ENCODE peak calls at places on chromosomes 11 and 22, in nine cellular contexts. J is AG04449, W is B cell, B is fibroblast of the aortic adventitia, S is colonic mucosa, P is RWPE1, L is thoracic aorta, U is heart left ventricle, M is astrocyte of the spinal cord. E is an unnamed sample.

GRCh38 chr22:17878970-17879369 is 104.7 kb upstream of the BID start:
- DNase-seq in J (peak), W (no peak), B (no peak), S (no peak), P (no peak), L (no peak), U (no peak), M (peak), E (no peak)

GRCh38 chr11:11347583-11347982 is 5.5 kb downstream of the CSNK2A3 start:
- DNase-seq in J (no peak), W (no peak), B (peak), S (peak), P (no peak), L (no peak), U (peak), M (no peak), E (no peak)

GRCh38 chr11:62108971-62109391 is 14.8 kb upstream of the INCENP start:
- DNase-seq in J (no peak), W (no peak), B (peak), S (no peak), P (peak), L (no peak), U (no peak), M (peak), E (no peak)

GRCh38 chr11:108654994-108655631 is 9.8 kb upstream of the DDX10 start:
- DNase-seq in J (no peak), W (no peak), B (peak), S (peak), P (peak), L (no peak), U (peak), M (peak), E (peak)

GRCh38 chr11:29751618-29752017 is 265.2 kb downstream of the KCNA4 start:
- DNase-seq in J (no peak), W (no peak), B (no peak), S (no peak), P (peak), L (no peak), U (no peak), M (no peak), E (no peak)

GRCh38 chr22:50035131-50035881 is 22.7 kb upstream of the IL17REL start:
- DNase-seq in J (no peak), W (peak), B (no peak), S (no peak), P (no peak), L (no peak), U (no peak), M (no peak), E (peak)

GRCh38 chr22:26669060-26669481 is 11.7 kb downstream of the MIAT start:
- DNase-seq in J (no peak), W (no peak), B (no peak), S (no peak), P (no peak), L (no peak), U (no peak), M (peak), E (no peak)

GRCh38 chr22:26471522-26471921 is 12.1 kb downstream of the HPS4 start:
- DNase-seq in J (peak), W (no peak), B (peak), S (no peak), P (peak), L (no peak), U (no peak), M (peak), E (no peak)

GRCh38 chr11:106389096-106389495 is 311.6 kb downstream of the AASDHPPT start:
- DNase-seq in J (no peak), W (no peak), B (peak), S (no peak), P (peak), L (no peak), U (no peak), M (peak), E (no peak)

GRCh38 chr11:122721964-122722266 is 66.4 kb downstream of the UBASH3B start:
- DNase-seq in J (peak), W (no peak), B (peak), S (no peak), P (peak), L (no peak), U (no peak), M (peak), E (no peak)

GRCh38 chr11:4050137-4050536 is 44.5 kb upstream of the RRM1 start:
- DNase-seq in J (no peak), W (no peak), B (no peak), S (no peak), P (no peak), L (no peak), U (no peak), M (no peak), E (no peak)

GRCh38 chr11:1194231-1194976 is 28.5 kb upstream of the MUC5B start:
- DNase-seq in J (no peak), W (no peak), B (no peak), S (no peak), P (no peak), L (no peak), U (no peak), M (no peak), E (peak)

GRCh38 chr11:84564180-84564866 is 1062.8 kb downstream of the DLG2 start:
- DNase-seq in J (no peak), W (no peak), B (peak), S (peak), P (peak), L (no peak), U (no peak), M (peak), E (peak)

GRCh38 chr22:23282089-23282501 is 101.8 kb downstream of the BCR start:
- DNase-seq in J (no peak), W (no peak), B (peak), S (peak), P (peak), L (peak), U (peak), M (peak), E (no peak)

GRCh38 chr11:73141031-73141308 is 1.1 kb downstream of the FCHSD2 start:
- DNase-seq in J (no peak), W (peak), B (no peak), S (peak), P (peak), L (no peak), U (peak), M (no peak), E (peak)

GRCh38 chr11:69439127-69439526 is 42.3 kb upstream of the LINC01488 start:
- DNase-seq in J (no peak), W (no peak), B (no peak), S (no peak), P (no peak), L (no peak), U (no peak), M (no peak), E (no peak)

GRCh38 chr11:70244698-70245097 is 25.8 kb upstream of the PPFIA1 start:
- DNase-seq in J (peak), W (no peak), B (peak), S (no peak), P (no peak), L (no peak), U (no peak), M (peak), E (no peak)

GRCh38 chr22:19943665-19944026 is 2.0 kb upstream of the TXNRD2 start:
- DNase-seq in J (no peak), W (no peak), B (peak), S (no peak), P (no peak), L (no peak), U (no peak), M (peak), E (peak)

GRCh38 chr11:19982761-19983495 is 177.3 kb downstream of the DBX1 start:
- DNase-seq in J (no peak), W (no peak), B (peak), S (no peak), P (no peak), L (no peak), U (no peak), M (peak), E (no peak)

GRCh38 chr11:34549271-34549670 is 35.7 kb upstream of the ELF5 start:
- DNase-seq in J (no peak), W (no peak), B (no peak), S (no peak), P (no peak), L (no peak), U (no peak), M (no peak), E (no peak)

GRCh38 chr22:32998373-32998772 is 59.8 kb downstream of the SYN3 start:
- DNase-seq in J (no peak), W (no peak), B (no peak), S (no peak), P (no peak), L (no peak), U (no peak), M (no peak), E (no peak)
- TF ChIP-seq CTCF in J (no peak), W (no peak), B (no peak), S (no peak), P (no peak), L (no peak), U (no peak), M (no peak), E (no peak)

DNA sequence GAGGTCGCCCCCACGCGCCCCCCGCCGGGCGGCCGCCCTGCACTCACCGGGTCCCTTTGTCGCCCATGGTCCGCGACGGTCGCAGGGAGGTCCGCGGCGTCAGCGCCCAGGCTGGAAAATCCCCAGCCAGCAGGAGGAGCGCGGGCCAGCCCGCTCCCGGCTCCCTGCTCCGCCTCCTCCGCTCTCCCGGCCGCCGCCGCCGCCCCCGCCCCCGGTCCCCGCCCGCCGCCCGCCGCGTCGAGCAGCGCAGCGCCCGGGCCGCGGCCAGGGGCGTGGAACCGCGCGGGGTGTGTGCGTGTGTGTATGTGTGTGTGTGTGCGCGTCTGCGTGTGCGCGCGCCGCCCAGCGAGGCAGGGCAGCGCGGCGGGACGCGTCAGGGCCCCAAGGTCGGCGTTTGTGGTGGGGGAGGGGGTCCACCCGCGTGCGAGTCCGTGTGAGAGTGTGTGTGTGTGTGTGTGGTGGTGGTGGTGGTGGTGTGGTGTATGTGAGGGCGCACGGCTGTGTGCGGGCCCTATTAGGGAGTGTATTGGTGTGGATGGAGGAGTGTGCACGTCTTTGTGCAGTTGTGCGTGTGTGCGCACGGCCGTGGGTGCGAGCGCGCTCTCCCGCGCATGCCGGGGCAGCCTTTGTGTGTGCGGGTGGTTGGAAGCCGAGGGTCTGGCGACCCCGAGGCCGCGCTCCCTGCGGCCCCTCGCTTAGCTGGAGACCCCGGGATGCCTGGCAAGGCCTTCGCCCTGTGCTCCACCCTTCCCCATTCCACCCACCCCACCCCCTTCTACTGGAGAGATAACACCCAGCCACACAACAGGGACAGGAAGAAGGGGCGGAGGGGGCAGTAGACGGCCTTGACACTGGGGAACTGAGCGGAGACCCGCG is at the start of gene ARRB1:
- DNase-seq in J (no peak), W (peak), B (peak), S (peak), P (peak), L (no peak), U (peak), M (no peak), E (peak)
- TF ChIP-seq CTCF in J (peak), W (no peak), B (no peak), S (no peak), P (no peak), L (no peak), U (no peak), M (no peak), E (no peak)

GRCh38 chr22:32672542-32672941 is 129.0 kb upstream of the TIMP3 start:
- DNase-seq in J (no peak), W (no peak), B (no peak), S (no peak), P (no peak), L (no peak), U (no peak), M (no peak), E (no peak)
- TF ChIP-seq CTCF in J (no peak), W (no peak), B (no peak), S (no peak), P (no peak), L (no peak), U (no peak), M (no peak), E (no peak)

GRCh38 chr22:33917744-33918406 is 2.4 kb downstream of the LARGE1 start:
- DNase-seq in J (no peak), W (peak), B (peak), S (no peak), P (no peak), L (no peak), U (no peak), M (no peak), E (peak)
- TF ChIP-seq CTCF in J (peak), W (no peak), B (peak), S (no peak), P (no peak), L (no peak), U (no peak), M (peak), E (no peak)

DNA sequence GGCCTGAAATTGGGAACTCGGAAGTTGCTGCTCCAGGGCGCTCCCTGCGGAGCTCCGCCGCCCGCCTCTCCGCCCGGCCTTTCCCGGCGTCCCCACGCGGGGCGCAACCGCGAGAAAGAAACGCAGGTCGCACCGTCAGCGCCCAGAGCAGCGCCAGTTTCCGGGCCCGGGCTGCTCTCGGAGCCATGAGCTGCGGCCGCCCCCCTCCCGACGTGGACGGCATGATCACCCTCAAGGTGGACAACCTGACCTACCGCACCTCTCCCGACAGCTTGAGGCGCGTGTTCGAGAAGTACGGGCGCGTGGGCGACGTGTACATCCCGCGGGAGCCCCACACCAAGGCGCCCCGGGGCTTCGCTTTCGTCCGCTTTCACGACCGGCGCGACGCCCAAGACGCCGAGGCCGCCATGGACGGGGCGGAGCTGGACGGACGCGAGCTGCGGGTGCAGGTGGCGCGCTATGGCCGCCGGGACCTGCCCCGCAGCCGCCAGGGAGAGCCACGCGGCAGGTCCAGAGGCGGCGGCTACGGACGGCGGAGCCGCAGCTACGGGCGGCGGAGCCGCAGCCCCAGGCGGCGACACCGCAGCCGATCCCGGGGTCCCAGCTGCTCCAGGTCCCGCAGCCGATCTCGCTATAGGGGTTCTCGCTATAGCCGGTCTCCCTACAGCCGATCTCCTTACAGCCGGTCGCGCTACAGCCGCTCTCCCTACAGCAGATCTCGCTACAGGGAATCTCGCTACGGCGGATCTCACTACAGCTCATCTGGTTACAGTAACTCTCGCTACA is 516 bp downstream of the SRSF8 start:
- DNase-seq in J (no peak), W (peak), B (peak), S (peak), P (peak), L (peak), U (peak), M (peak), E (peak)
- TF ChIP-seq CTCF in J (peak), W (peak), B (peak), S (peak), P (peak), L (peak), U (peak), M (peak), E (peak)

DNA sequence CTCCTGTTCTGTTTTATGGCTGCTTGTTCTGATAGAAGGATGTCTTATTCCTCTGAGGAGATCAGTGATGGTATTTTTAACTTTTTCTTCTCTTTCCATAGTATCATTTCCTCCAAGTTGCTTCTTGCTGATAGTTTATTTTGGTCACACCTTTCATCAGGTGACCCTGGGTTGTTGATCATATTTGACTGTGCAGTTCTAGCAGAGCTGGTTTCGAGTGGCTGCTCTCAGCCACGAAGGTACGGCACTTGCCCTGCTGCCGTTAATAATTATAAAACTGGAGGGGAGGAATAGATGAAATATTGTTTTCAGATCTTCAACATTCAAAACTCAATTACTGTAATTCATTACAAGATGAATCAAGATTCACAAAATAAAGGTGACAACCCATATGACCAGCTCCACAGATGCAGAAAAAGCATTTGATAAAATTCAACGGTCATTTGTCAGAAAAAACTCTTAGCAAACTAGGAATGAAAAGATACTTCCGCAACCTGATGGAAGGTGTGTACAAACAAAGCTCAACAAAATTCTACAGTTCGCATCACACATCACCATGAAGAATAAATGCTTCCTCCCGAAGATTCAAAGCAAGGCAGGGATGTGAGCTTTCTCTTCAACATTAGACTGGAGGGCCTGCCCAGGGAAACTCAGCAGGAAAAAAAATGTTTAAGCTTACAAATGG is 59.2 kb upstream of the RTL6 start:
- DNase-seq in J (no peak), W (no peak), B (no peak), S (no peak), P (no peak), L (no peak), U (no peak), M (no peak), E (no peak)
- TF ChIP-seq CTCF in J (no peak), W (no peak), B (no peak), S (no peak), P (no peak), L (no peak), U (no peak), M (no peak), E (no peak)

E was measured in GM20000.